ENCODE peak calls at places on chromosomes 7 and 10, in seven cellular contexts. Q is AG20443, O is COLO829, S is amygdala, U is astrocyte of the hippocampus, F is activated T-cell treated with anti-CD3 and anti-CD28 coated beads for 48 hours, G is mesenteric fat pad. K is an unnamed sample.

GRCh38 chr7:29609162-29610030 is 45.8 kb downstream of the PRR15 start:
- DNase-seq in F (no peak), O (peak), U (peak), S (no peak), Q (peak), G (no peak), K (no peak)

GRCh38 chr10:124741281-124741921 is 2.8 kb downstream of the FAM53B start:
- DNase-seq in U (peak), O (peak), S (peak), F (peak), Q (peak), G (peak), K (peak)

GRCh38 chr10:33143160-33143728 is 185.2 kb upstream of the ITGB1 start:
- DNase-seq in Q (peak), G (no peak), F (peak), O (peak), S (no peak), U (peak), K (no peak)

GRCh38 chr7:155665079-155665956 is 20.9 kb downstream of the RBM33 start:
- DNase-seq in F (no peak), Q (no peak), O (no peak), G (no peak), U (no peak), S (no peak), K (no peak)

GRCh38 chr10:78540355-78541076 is 506.9 kb downstream of the RPS24 start:
- DNase-seq in F (no peak), G (no peak), Q (no peak), U (peak), S (no peak), O (no peak), K (no peak)

GRCh38 chr10:122565766-122566206 is 5.2 kb downstream of the DMBT1 start:
- DNase-seq in O (peak), F (peak), S (peak), U (peak), G (peak), Q (peak), K (peak)

GRCh38 chr10:36441557-36441956 is 683.8 kb upstream of the ANKRD30A start:
- DNase-seq in O (no peak), S (no peak), Q (peak), G (no peak), F (no peak), U (peak), K (no peak)

GRCh38 chr10:70232155-70232858 is 922 bp downstream of the PPA1 start:
- DNase-seq in Q (peak), S (no peak), U (peak), O (no peak), F (peak), G (no peak), K (peak)

GRCh38 chr10:75003195-75003594 is 108.3 kb upstream of the SAMD8 start:
- DNase-seq in G (no peak), O (no peak), S (no peak), Q (no peak), F (no peak), U (no peak), K (no peak)

GRCh38 chr10:70993051-70993450 is 104.7 kb upstream of the PCBD1 start:
- DNase-seq in U (no peak), O (no peak), F (no peak), G (peak), Q (no peak), S (no peak), K (no peak)

GRCh38 chr10:76089626-76090185 is 658.3 kb downstream of the LRMDA start:
- DNase-seq in G (no peak), O (peak), F (no peak), S (no peak), Q (no peak), U (no peak), K (no peak)

GRCh38 chr10:113947138-113948011 is 92.9 kb downstream of the NHLRC2 start:
- DNase-seq in U (peak), G (no peak), S (no peak), O (no peak), F (no peak), Q (peak), K (no peak)

K was measured in central memory CD4-positive, alpha-beta T cell.